ENCODE peak calls at places on chromosomes 2 and 18, in ten cellular contexts. One of them, this sample, is unnamed.

GRCh38 chr2:207505728-207506127 is 24.0 kb upstream of the CREB1 start:
- DNase-seq in activated CD8-positive, alpha-beta T cell treated with anti-CD3 and anti-CD28 coated beads, Interleukin-2, amount 10 ng/mL, durations not matched to agents 7 days and 5 days: peak
- DNase-seq in colonic mucosa: no peak
- DNase-seq in Right ventricle myocardium superior: no peak
- DNase-seq in stomach: no peak
- DNase-seq in CD8-positive, alpha-beta T cell: no peak
- DNase-seq in dermis blood vessel endothelial cell: peak
- DNase-seq in T-helper 2 cell: peak
- DNase-seq in T-helper 9 cell: no peak
- DNase-seq in LoVo: peak
- DNase-seq in this sample: no peak

GRCh38 chr2:145849466-145849865 is 1329.5 kb upstream of the ZEB2 start:
- DNase-seq in dermis blood vessel endothelial cell: no peak
- DNase-seq in T-helper 2 cell: no peak
- DNase-seq in stomach: no peak
- DNase-seq in activated CD8-positive, alpha-beta T cell treated with anti-CD3 and anti-CD28 coated beads, Interleukin-2, amount 10 ng/mL, durations not matched to agents 7 days and 5 days: no peak
- DNase-seq in T-helper 9 cell: no peak
- DNase-seq in colonic mucosa: no peak
- DNase-seq in CD8-positive, alpha-beta T cell: no peak
- DNase-seq in Right ventricle myocardium superior: no peak
- DNase-seq in LoVo: no peak
- DNase-seq in this sample: no peak

GRCh38 chr2:205712983-205713531 is 30.8 kb downstream of the NRP2 start:
- DNase-seq in stomach: no peak
- DNase-seq in Right ventricle myocardium superior: no peak
- DNase-seq in LoVo: no peak
- DNase-seq in T-helper 2 cell: no peak
- DNase-seq in activated CD8-positive, alpha-beta T cell treated with anti-CD3 and anti-CD28 coated beads, Interleukin-2, amount 10 ng/mL, durations not matched to agents 7 days and 5 days: no peak
- DNase-seq in T-helper 9 cell: no peak
- DNase-seq in CD8-positive, alpha-beta T cell: no peak
- DNase-seq in dermis blood vessel endothelial cell: peak
- DNase-seq in colonic mucosa: no peak
- DNase-seq in this sample: no peak

GRCh38 chr18:76491801-76492668 is 3.0 kb downstream of the ZNF516 start:
- DNase-seq in stomach: peak
- DNase-seq in T-helper 9 cell: no peak
- DNase-seq in T-helper 2 cell: peak
- DNase-seq in dermis blood vessel endothelial cell: peak
- DNase-seq in LoVo: peak
- DNase-seq in activated CD8-positive, alpha-beta T cell treated with anti-CD3 and anti-CD28 coated beads, Interleukin-2, amount 10 ng/mL, durations not matched to agents 7 days and 5 days: peak
- DNase-seq in Right ventricle myocardium superior: peak
- DNase-seq in CD8-positive, alpha-beta T cell: peak
- DNase-seq in colonic mucosa: peak
- DNase-seq in this sample: no peak

GRCh38 chr2:144227427-144227826 is 292.5 kb downstream of the ZEB2 start:
- DNase-seq in colonic mucosa: no peak
- DNase-seq in LoVo: no peak
- DNase-seq in CD8-positive, alpha-beta T cell: no peak
- DNase-seq in T-helper 9 cell: no peak
- DNase-seq in stomach: no peak
- DNase-seq in activated CD8-positive, alpha-beta T cell treated with anti-CD3 and anti-CD28 coated beads, Interleukin-2, amount 10 ng/mL, durations not matched to agents 7 days and 5 days: no peak
- DNase-seq in T-helper 2 cell: no peak
- DNase-seq in Right ventricle myocardium superior: no peak
- DNase-seq in dermis blood vessel endothelial cell: no peak
- DNase-seq in this sample: no peak

GRCh38 chr2:120761911-120762310 is 26.2 kb downstream of the GLI2 start:
- DNase-seq in LoVo: no peak
- DNase-seq in CD8-positive, alpha-beta T cell: no peak
- DNase-seq in stomach: no peak
- DNase-seq in dermis blood vessel endothelial cell: no peak
- DNase-seq in Right ventricle myocardium superior: no peak
- DNase-seq in T-helper 2 cell: no peak
- DNase-seq in activated CD8-positive, alpha-beta T cell treated with anti-CD3 and anti-CD28 coated beads, Interleukin-2, amount 10 ng/mL, durations not matched to agents 7 days and 5 days: no peak
- DNase-seq in T-helper 9 cell: no peak
- DNase-seq in colonic mucosa: no peak
- DNase-seq in this sample: no peak

GRCh38 chr2:8673381-8673780 is 8.5 kb upstream of the ID2 start:
- DNase-seq in LoVo: no peak
- DNase-seq in T-helper 9 cell: no peak
- DNase-seq in T-helper 2 cell: no peak
- DNase-seq in dermis blood vessel endothelial cell: no peak
- DNase-seq in colonic mucosa: no peak
- DNase-seq in Right ventricle myocardium superior: no peak
- DNase-seq in CD8-positive, alpha-beta T cell: no peak
- DNase-seq in activated CD8-positive, alpha-beta T cell treated with anti-CD3 and anti-CD28 coated beads, Interleukin-2, amount 10 ng/mL, durations not matched to agents 7 days and 5 days: no peak
- DNase-seq in stomach: no peak
- DNase-seq in this sample: no peak

GRCh38 chr2:128271891-128272585 is 46.6 kb downstream of the HS6ST1 start:
- DNase-seq in dermis blood vessel endothelial cell: no peak
- DNase-seq in stomach: no peak
- DNase-seq in CD8-positive, alpha-beta T cell: no peak
- DNase-seq in colonic mucosa: no peak
- DNase-seq in T-helper 9 cell: no peak
- DNase-seq in T-helper 2 cell: no peak
- DNase-seq in activated CD8-positive, alpha-beta T cell treated with anti-CD3 and anti-CD28 coated beads, Interleukin-2, amount 10 ng/mL, durations not matched to agents 7 days and 5 days: no peak
- DNase-seq in Right ventricle myocardium superior: peak
- DNase-seq in LoVo: no peak
- DNase-seq in this sample: no peak

GRCh38 chr2:9739508-9739907 is 103.8 kb upstream of the TAF1B start:
- DNase-seq in CD8-positive, alpha-beta T cell: peak
- DNase-seq in LoVo: peak
- DNase-seq in T-helper 2 cell: peak
- DNase-seq in stomach: peak
- DNase-seq in dermis blood vessel endothelial cell: peak
- DNase-seq in Right ventricle myocardium superior: peak
- DNase-seq in activated CD8-positive, alpha-beta T cell treated with anti-CD3 and anti-CD28 coated beads, Interleukin-2, amount 10 ng/mL, durations not matched to agents 7 days and 5 days: peak
- DNase-seq in colonic mucosa: peak
- DNase-seq in T-helper 9 cell: peak
- DNase-seq in this sample: peak

GRCh38 chr2:178756343-178756742 is 50.9 kb downstream of the TTN start:
- DNase-seq in dermis blood vessel endothelial cell: no peak
- DNase-seq in T-helper 2 cell: no peak
- DNase-seq in stomach: no peak
- DNase-seq in T-helper 9 cell: no peak
- DNase-seq in colonic mucosa: no peak
- DNase-seq in CD8-positive, alpha-beta T cell: no peak
- DNase-seq in LoVo: no peak
- DNase-seq in Right ventricle myocardium superior: no peak
- DNase-seq in activated CD8-positive, alpha-beta T cell treated with anti-CD3 and anti-CD28 coated beads, Interleukin-2, amount 10 ng/mL, durations not matched to agents 7 days and 5 days: no peak
- DNase-seq in this sample: no peak

GRCh38 chr2:235551965-235552364 is 58.1 kb downstream of the AGAP1 start:
- DNase-seq in T-helper 9 cell: no peak
- DNase-seq in LoVo: peak
- DNase-seq in Right ventricle myocardium superior: peak
- DNase-seq in dermis blood vessel endothelial cell: peak
- DNase-seq in T-helper 2 cell: peak
- DNase-seq in CD8-positive, alpha-beta T cell: no peak
- DNase-seq in colonic mucosa: peak
- DNase-seq in activated CD8-positive, alpha-beta T cell treated with anti-CD3 and anti-CD28 coated beads, Interleukin-2, amount 10 ng/mL, durations not matched to agents 7 days and 5 days: no peak
- DNase-seq in stomach: peak
- DNase-seq in this sample: no peak

GRCh38 chr2:222485367-222486211 is 61.2 kb downstream of the SGPP2 start:
- DNase-seq in dermis blood vessel endothelial cell: no peak
- DNase-seq in activated CD8-positive, alpha-beta T cell treated with anti-CD3 and anti-CD28 coated beads, Interleukin-2, amount 10 ng/mL, durations not matched to agents 7 days and 5 days: no peak
- DNase-seq in LoVo: no peak
- DNase-seq in CD8-positive, alpha-beta T cell: no peak
- DNase-seq in Right ventricle myocardium superior: no peak
- DNase-seq in stomach: no peak
- DNase-seq in colonic mucosa: no peak
- DNase-seq in T-helper 9 cell: no peak
- DNase-seq in T-helper 2 cell: no peak
- DNase-seq in this sample: no peak

GRCh38 chr2:138276367-138276766 is 225.2 kb upstream of the SPOPL start:
- DNase-seq in CD8-positive, alpha-beta T cell: no peak
- DNase-seq in T-helper 2 cell: no peak
- DNase-seq in stomach: no peak
- DNase-seq in LoVo: no peak
- DNase-seq in Right ventricle myocardium superior: no peak
- DNase-seq in dermis blood vessel endothelial cell: no peak
- DNase-seq in T-helper 9 cell: no peak
- DNase-seq in activated CD8-positive, alpha-beta T cell treated with anti-CD3 and anti-CD28 coated beads, Interleukin-2, amount 10 ng/mL, durations not matched to agents 7 days and 5 days: no peak
- DNase-seq in colonic mucosa: no peak
- DNase-seq in this sample: no peak

GRCh38 chr2:234502285-234502918 is 5.5 kb upstream of the ARL4C start:
- DNase-seq in T-helper 2 cell: no peak
- DNase-seq in dermis blood vessel endothelial cell: no peak
- DNase-seq in activated CD8-positive, alpha-beta T cell treated with anti-CD3 and anti-CD28 coated beads, Interleukin-2, amount 10 ng/mL, durations not matched to agents 7 days and 5 days: no peak
- DNase-seq in CD8-positive, alpha-beta T cell: no peak
- DNase-seq in Right ventricle myocardium superior: no peak
- DNase-seq in colonic mucosa: no peak
- DNase-seq in stomach: no peak
- DNase-seq in LoVo: peak
- DNase-seq in T-helper 9 cell: no peak
- DNase-seq in this sample: no peak

GRCh38 chr2:43458002-43458628 is 137.7 kb downstream of the THADA start:
- DNase-seq in CD8-positive, alpha-beta T cell: no peak
- DNase-seq in Right ventricle myocardium superior: no peak
- DNase-seq in LoVo: no peak
- DNase-seq in colonic mucosa: no peak
- DNase-seq in dermis blood vessel endothelial cell: no peak
- DNase-seq in stomach: no peak
- DNase-seq in activated CD8-positive, alpha-beta T cell treated with anti-CD3 and anti-CD28 coated beads, Interleukin-2, amount 10 ng/mL, durations not matched to agents 7 days and 5 days: no peak
- DNase-seq in T-helper 9 cell: no peak
- DNase-seq in T-helper 2 cell: no peak
- DNase-seq in this sample: no peak

GRCh38 chr2:101698419-101699190 is 1.1 kb downstream of the MAP4K4 start:
- DNase-seq in stomach: no peak
- DNase-seq in colonic mucosa: peak
- DNase-seq in CD8-positive, alpha-beta T cell: peak
- DNase-seq in activated CD8-positive, alpha-beta T cell treated with anti-CD3 and anti-CD28 coated beads, Interleukin-2, amount 10 ng/mL, durations not matched to agents 7 days and 5 days: peak
- DNase-seq in LoVo: peak
- DNase-seq in T-helper 2 cell: peak
- DNase-seq in Right ventricle myocardium superior: no peak
- DNase-seq in dermis blood vessel endothelial cell: peak
- DNase-seq in T-helper 9 cell: no peak
- DNase-seq in this sample: no peak

GRCh38 chr18:22424564-22424963 is 6.8 kb upstream of the CTAGE1 start:
- DNase-seq in CD8-positive, alpha-beta T cell: no peak
- DNase-seq in T-helper 2 cell: no peak
- DNase-seq in LoVo: no peak
- DNase-seq in T-helper 9 cell: no peak
- DNase-seq in dermis blood vessel endothelial cell: no peak
- DNase-seq in stomach: no peak
- DNase-seq in activated CD8-positive, alpha-beta T cell treated with anti-CD3 and anti-CD28 coated beads, Interleukin-2, amount 10 ng/mL, durations not matched to agents 7 days and 5 days: no peak
- DNase-seq in Right ventricle myocardium superior: no peak
- DNase-seq in colonic mucosa: no peak
- DNase-seq in this sample: no peak

GRCh38 chr2:31693882-31694281 is 113.1 kb upstream of the SRD5A2 start:
- DNase-seq in T-helper 2 cell: peak
- DNase-seq in dermis blood vessel endothelial cell: peak
- DNase-seq in CD8-positive, alpha-beta T cell: no peak
- DNase-seq in T-helper 9 cell: no peak
- DNase-seq in Right ventricle myocardium superior: no peak
- DNase-seq in colonic mucosa: no peak
- DNase-seq in activated CD8-positive, alpha-beta T cell treated with anti-CD3 and anti-CD28 coated beads, Interleukin-2, amount 10 ng/mL, durations not matched to agents 7 days and 5 days: no peak
- DNase-seq in LoVo: no peak
- DNase-seq in stomach: no peak
- DNase-seq in this sample: no peak

GRCh38 chr2:160145471-160145870 is 54.6 kb downstream of the ITGB6 start:
- DNase-seq in colonic mucosa: no peak
- DNase-seq in dermis blood vessel endothelial cell: no peak
- DNase-seq in CD8-positive, alpha-beta T cell: no peak
- DNase-seq in stomach: no peak
- DNase-seq in LoVo: no peak
- DNase-seq in T-helper 9 cell: no peak
- DNase-seq in activated CD8-positive, alpha-beta T cell treated with anti-CD3 and anti-CD28 coated beads, Interleukin-2, amount 10 ng/mL, durations not matched to agents 7 days and 5 days: no peak
- DNase-seq in T-helper 2 cell: no peak
- DNase-seq in Right ventricle myocardium superior: no peak
- DNase-seq in this sample: no peak

GRCh38 chr2:57990118-57990725 is 56.4 kb upstream of the VRK2 start:
- DNase-seq in Right ventricle myocardium superior: no peak
- DNase-seq in dermis blood vessel endothelial cell: no peak
- DNase-seq in stomach: no peak
- DNase-seq in LoVo: no peak
- DNase-seq in T-helper 9 cell: no peak
- DNase-seq in colonic mucosa: no peak
- DNase-seq in CD8-positive, alpha-beta T cell: no peak
- DNase-seq in activated CD8-positive, alpha-beta T cell treated with anti-CD3 and anti-CD28 coated beads, Interleukin-2, amount 10 ng/mL, durations not matched to agents 7 days and 5 days: no peak
- DNase-seq in T-helper 2 cell: no peak
- DNase-seq in this sample: no peak

GRCh38 chr2:119225084-119225864 is 1.6 kb downstream of the STEAP3 start:
- DNase-seq in colonic mucosa: peak
- DNase-seq in activated CD8-positive, alpha-beta T cell treated with anti-CD3 and anti-CD28 coated beads, Interleukin-2, amount 10 ng/mL, durations not matched to agents 7 days and 5 days: no peak
- DNase-seq in dermis blood vessel endothelial cell: no peak
- DNase-seq in CD8-positive, alpha-beta T cell: no peak
- DNase-seq in T-helper 9 cell: no peak
- DNase-seq in LoVo: no peak
- DNase-seq in Right ventricle myocardium superior: no peak
- DNase-seq in T-helper 2 cell: no peak
- DNase-seq in stomach: peak
- DNase-seq in this sample: no peak

GRCh38 chr2:96835830-96836229 is 8.0 kb downstream of the ANKRD23 start:
- DNase-seq in T-helper 2 cell: no peak
- DNase-seq in stomach: no peak
- DNase-seq in CD8-positive, alpha-beta T cell: no peak
- DNase-seq in LoVo: no peak
- DNase-seq in T-helper 9 cell: no peak
- DNase-seq in dermis blood vessel endothelial cell: no peak
- DNase-seq in colonic mucosa: no peak
- DNase-seq in activated CD8-positive, alpha-beta T cell treated with anti-CD3 and anti-CD28 coated beads, Interleukin-2, amount 10 ng/mL, durations not matched to agents 7 days and 5 days: no peak
- DNase-seq in Right ventricle myocardium superior: no peak
- DNase-seq in this sample: no peak

GRCh38 chr18:68714356-68714706 is 577 bp downstream of the TMX3 start:
- DNase-seq in CD8-positive, alpha-beta T cell: no peak
- DNase-seq in LoVo: peak
- DNase-seq in dermis blood vessel endothelial cell: peak
- DNase-seq in T-helper 9 cell: no peak
- DNase-seq in Right ventricle myocardium superior: no peak
- DNase-seq in activated CD8-positive, alpha-beta T cell treated with anti-CD3 and anti-CD28 coated beads, Interleukin-2, amount 10 ng/mL, durations not matched to agents 7 days and 5 days: peak
- DNase-seq in stomach: no peak
- DNase-seq in colonic mucosa: peak
- DNase-seq in T-helper 2 cell: no peak
- DNase-seq in this sample: no peak

GRCh38 chr18:59220784-59221765 is 1.1 kb downstream of the GRP start:
- DNase-seq in CD8-positive, alpha-beta T cell: no peak
- DNase-seq in dermis blood vessel endothelial cell: no peak
- DNase-seq in T-helper 2 cell: peak
- DNase-seq in LoVo: no peak
- DNase-seq in Right ventricle myocardium superior: no peak
- DNase-seq in activated CD8-positive, alpha-beta T cell treated with anti-CD3 and anti-CD28 coated beads, Interleukin-2, amount 10 ng/mL, durations not matched to agents 7 days and 5 days: no peak
- DNase-seq in T-helper 9 cell: no peak
- DNase-seq in colonic mucosa: no peak
- DNase-seq in stomach: no peak
- DNase-seq in this sample: no peak

GRCh38 chr18:21218862-21219261 is 23.2 kb upstream of the GREB1L start:
- DNase-seq in CD8-positive, alpha-beta T cell: no peak
- DNase-seq in T-helper 2 cell: no peak
- DNase-seq in T-helper 9 cell: no peak
- DNase-seq in Right ventricle myocardium superior: no peak
- DNase-seq in stomach: no peak
- DNase-seq in LoVo: no peak
- DNase-seq in colonic mucosa: no peak
- DNase-seq in dermis blood vessel endothelial cell: no peak
- DNase-seq in activated CD8-positive, alpha-beta T cell treated with anti-CD3 and anti-CD28 coated beads, Interleukin-2, amount 10 ng/mL, durations not matched to agents 7 days and 5 days: no peak
- DNase-seq in this sample: no peak

GRCh38 chr2:232377841-232378734 is 463 bp upstream of the ALPP start:
- DNase-seq in Right ventricle myocardium superior: no peak
- DNase-seq in dermis blood vessel endothelial cell: no peak
- DNase-seq in stomach: no peak
- DNase-seq in CD8-positive, alpha-beta T cell: no peak
- DNase-seq in LoVo: peak
- DNase-seq in T-helper 2 cell: no peak
- DNase-seq in colonic mucosa: no peak
- DNase-seq in T-helper 9 cell: no peak
- DNase-seq in activated CD8-positive, alpha-beta T cell treated with anti-CD3 and anti-CD28 coated beads, Interleukin-2, amount 10 ng/mL, durations not matched to agents 7 days and 5 days: no peak
- DNase-seq in this sample: no peak

GRCh38 chr2:240642806-240643092 is 17.5 kb downstream of the GPR35 start:
- DNase-seq in stomach: no peak
- DNase-seq in colonic mucosa: no peak
- DNase-seq in Right ventricle myocardium superior: no peak
- DNase-seq in T-helper 2 cell: no peak
- DNase-seq in CD8-positive, alpha-beta T cell: peak
- DNase-seq in T-helper 9 cell: no peak
- DNase-seq in dermis blood vessel endothelial cell: no peak
- DNase-seq in LoVo: no peak
- DNase-seq in activated CD8-positive, alpha-beta T cell treated with anti-CD3 and anti-CD28 coated beads, Interleukin-2, amount 10 ng/mL, durations not matched to agents 7 days and 5 days: no peak
- DNase-seq in this sample: no peak

GRCh38 chr2:120258140-120258539 is 5.5 kb downstream of the RALB start:
- DNase-seq in colonic mucosa: no peak
- DNase-seq in dermis blood vessel endothelial cell: no peak
- DNase-seq in activated CD8-positive, alpha-beta T cell treated with anti-CD3 and anti-CD28 coated beads, Interleukin-2, amount 10 ng/mL, durations not matched to agents 7 days and 5 days: no peak
- DNase-seq in T-helper 2 cell: no peak
- DNase-seq in LoVo: no peak
- DNase-seq in T-helper 9 cell: no peak
- DNase-seq in CD8-positive, alpha-beta T cell: no peak
- DNase-seq in stomach: no peak
- DNase-seq in Right ventricle myocardium superior: no peak
- DNase-seq in this sample: no peak